ENCODE peak calls at places on chromosomes 6 and 20, in seven cellular contexts. J is breast epithelium, X is aorta, K is spleen, O is left lung, U is cardiac muscle cell, W is WERI-Rb-1. H is an unnamed sample. For H3K27me3, the result is how much of the 10 kb centered on the place peaks cover.

GRCh38 chr20:63097336-63097831 is 90.6 kb upstream of the BHLHE23 start:
- DNase-seq in J (no peak), O (peak), X (peak), K (no peak), U (no peak), W (peak), H (no peak)

GRCh38 chr6:130050230-130050629 is 31.8 kb downstream of the L3MBTL3 start:
- DNase-seq in O (no peak), J (no peak), K (no peak), U (no peak), W (no peak), X (no peak), H (no peak)

GRCh38 chr6:133218831-133219230 is 22.3 kb upstream of the EYA4 start:
- DNase-seq in U (no peak), O (no peak), K (no peak), J (no peak), W (no peak), X (no peak), H (no peak)

GRCh38 chr20:3995749-3996305 is 19.5 kb downstream of the RNF24 start:
- DNase-seq in U (no peak), J (no peak), O (no peak), K (no peak), W (no peak), X (no peak), H (no peak)

GRCh38 chr6:5094327-5094726 is 9.2 kb downstream of the PPP1R3G start:
- DNase-seq in X (no peak), O (no peak), K (no peak), U (peak), J (no peak), W (no peak), H (no peak)

GRCh38 chr6:80182291-80182690 is 75.8 kb downstream of the BCKDHB start:
- DNase-seq in W (no peak), X (no peak), K (no peak), U (peak), O (no peak), J (no peak), H (no peak)

GRCh38 chr6:109183109-109183508 is 87.8 kb downstream of the CEP57L1 start:
- DNase-seq in J (no peak), X (no peak), K (no peak), O (no peak), W (no peak), U (no peak), H (no peak)

GRCh38 chr6:7787137-7787575 is 61.3 kb downstream of the BMP6 start:
- DNase-seq in O (no peak), U (peak), X (no peak), K (no peak), W (no peak), J (peak), H (no peak)

GRCh38 chr6:131966443-131966842 is 15.3 kb upstream of the CCN2 start:
- DNase-seq in O (peak), X (no peak), K (no peak), W (no peak), J (no peak), U (peak), H (no peak)

GRCh38 chr6:42339991-42340401 is 111.7 kb downstream of the TRERF1 start:
- DNase-seq in W (no peak), J (no peak), U (no peak), X (no peak), O (no peak), K (no peak), H (no peak)

GRCh38 chr6:132096245-132096644 is 145.1 kb upstream of the CCN2 start:
- DNase-seq in X (no peak), W (no peak), K (no peak), J (no peak), O (no peak), U (no peak), H (no peak)

GRCh38 chr6:10030942-10031537 is 383.8 kb downstream of the TFAP2A start:
- DNase-seq in W (no peak), K (no peak), X (no peak), O (no peak), U (no peak), J (no peak), H (no peak)

DNA sequence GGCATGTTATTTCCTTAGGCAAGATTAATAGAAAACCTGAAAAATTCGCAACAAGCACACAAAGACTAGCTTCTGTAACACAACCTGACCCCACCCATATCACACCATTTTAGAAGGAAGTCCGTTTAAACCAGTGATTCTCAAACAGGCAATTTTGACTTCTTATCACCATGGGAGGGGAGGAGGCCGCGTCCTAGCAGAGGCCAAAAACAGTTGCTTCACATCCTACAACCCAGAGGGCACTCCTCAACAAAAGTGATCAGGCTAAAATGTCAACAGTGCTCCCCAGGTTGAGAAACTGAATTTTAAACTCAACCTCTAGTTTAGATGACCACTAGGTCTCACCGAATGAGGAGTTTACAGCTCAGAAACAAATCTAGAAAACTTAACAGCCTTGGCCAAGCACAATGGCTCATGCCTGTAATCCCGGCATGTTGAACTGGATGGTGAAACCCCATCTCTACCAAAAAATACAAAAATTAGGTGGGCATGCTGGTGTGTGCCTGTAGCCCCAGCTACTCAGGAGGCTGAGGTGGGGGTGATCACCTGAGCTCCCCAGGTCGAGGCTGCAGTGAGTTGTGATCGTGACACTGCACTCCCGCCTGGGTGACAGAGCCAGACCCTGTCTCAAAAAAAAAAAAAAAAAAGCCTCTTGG is 3.4 kb downstream of the SNX5 start:
- DNase-seq in O (no peak), W (no peak), X (no peak), K (peak), U (peak), J (no peak), H (no peak)
- H3K4me3 ChIP-seq in O (peak), W (no peak), X (no peak), K (peak), U (peak), J (no peak), H (peak)

DNA sequence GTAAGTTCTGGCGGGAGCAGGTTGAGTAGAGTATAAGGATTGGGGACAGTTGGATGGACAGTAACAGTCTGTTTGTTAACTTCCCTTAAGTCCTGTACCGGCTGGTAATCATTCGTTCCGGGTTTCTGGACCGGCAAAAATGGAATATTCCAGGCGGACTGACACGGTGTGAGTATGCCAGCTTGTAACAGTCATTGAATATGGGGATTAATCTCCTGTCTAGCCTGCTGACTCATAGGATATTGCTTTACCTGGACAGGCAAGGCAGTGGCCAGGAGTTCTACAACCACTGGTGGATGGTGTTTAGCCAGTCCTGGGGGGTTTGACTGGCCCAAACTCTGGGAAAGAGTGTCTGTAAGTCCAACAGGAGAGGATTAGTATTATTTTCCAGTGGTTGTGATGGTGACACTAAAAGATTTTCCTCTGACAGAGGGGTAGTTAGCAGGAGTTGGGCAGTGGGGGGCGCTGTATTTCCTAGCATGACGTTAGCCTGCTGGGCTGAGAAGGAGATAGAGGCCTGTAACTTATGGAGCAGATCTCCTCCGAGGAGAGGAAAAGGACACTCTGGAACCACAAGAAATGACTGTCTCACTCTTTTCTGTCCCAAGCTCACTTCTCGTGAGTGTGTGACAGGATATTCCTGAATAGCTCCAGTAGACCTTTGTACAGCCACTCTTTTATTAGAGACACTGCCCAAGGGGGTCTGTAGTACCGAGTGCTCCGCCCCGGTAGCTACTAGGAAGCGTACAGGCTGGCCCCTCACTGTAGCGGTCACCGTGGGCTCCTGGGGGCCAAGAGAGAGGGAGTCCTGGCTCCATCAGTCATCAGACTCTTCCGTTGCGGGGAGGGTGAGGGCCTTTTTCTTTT is 152.2 kb downstream of the TRIM27 start:
- DNase-seq in U (no peak), O (no peak), J (no peak), K (no peak), W (peak), X (no peak), H (no peak)
- H3K27me3 ChIP-seq in U (half or more), O (half or more), J (half or more), K (half or more), W (half or more), X (under half), H (half or more)

GRCh38 chr20:59222982-59223610 is 59.5 kb downstream of the ZNF831 start:
- DNase-seq in J (no peak), U (peak), W (peak), K (no peak), O (no peak), X (no peak), H (no peak)

GRCh38 chr20:59220161-59220560 is 56.5 kb downstream of the ZNF831 start:
- DNase-seq in J (no peak), U (no peak), W (no peak), X (no peak), K (no peak), O (no peak), H (no peak)

GRCh38 chr20:59221881-59222238 is 58.2 kb downstream of the ZNF831 start:
- DNase-seq in W (no peak), O (no peak), X (no peak), J (no peak), K (no peak), U (no peak), H (no peak)

GRCh38 chr20:59222239-59222981 is 58.8 kb downstream of the ZNF831 start:
- DNase-seq in X (peak), O (peak), K (peak), W (peak), J (peak), U (peak), H (peak)

GRCh38 chr20:59221049-59221748 is 57.6 kb downstream of the ZNF831 start:
- DNase-seq in U (peak), J (no peak), X (no peak), K (no peak), O (no peak), W (no peak), H (no peak)
- H3K4me3 ChIP-seq in U (no peak), J (no peak), X (no peak), K (no peak), O (peak), W (no peak), H (no peak)

DNA sequence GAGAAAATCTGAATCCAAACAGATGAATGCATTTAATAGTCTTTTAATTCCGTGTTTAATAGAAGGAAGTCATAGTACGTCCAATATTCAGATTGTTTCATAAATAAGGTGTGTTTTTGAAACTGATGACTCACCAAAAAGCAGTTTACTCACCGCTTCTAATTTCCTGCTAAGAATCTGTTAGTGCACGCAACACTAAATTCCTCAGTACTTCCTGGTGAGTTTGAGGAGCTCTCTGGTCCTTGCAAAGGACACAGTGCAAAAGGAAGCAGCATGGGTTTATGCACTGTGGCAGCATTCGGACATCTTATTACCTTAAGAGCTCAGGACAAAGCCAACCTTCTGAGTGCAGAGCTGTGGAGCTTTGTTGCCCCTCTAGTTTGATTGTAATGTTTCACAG is 2.3 kb upstream of the ADGRF1 start:
- DNase-seq in K (no peak), W (no peak), X (no peak), O (no peak), J (no peak), U (peak), H (no peak)
- H3K27me3 ChIP-seq in K (under half), W (under half), X (under half), O (under half), J (under half), U (under half), H (under half)

DNA sequence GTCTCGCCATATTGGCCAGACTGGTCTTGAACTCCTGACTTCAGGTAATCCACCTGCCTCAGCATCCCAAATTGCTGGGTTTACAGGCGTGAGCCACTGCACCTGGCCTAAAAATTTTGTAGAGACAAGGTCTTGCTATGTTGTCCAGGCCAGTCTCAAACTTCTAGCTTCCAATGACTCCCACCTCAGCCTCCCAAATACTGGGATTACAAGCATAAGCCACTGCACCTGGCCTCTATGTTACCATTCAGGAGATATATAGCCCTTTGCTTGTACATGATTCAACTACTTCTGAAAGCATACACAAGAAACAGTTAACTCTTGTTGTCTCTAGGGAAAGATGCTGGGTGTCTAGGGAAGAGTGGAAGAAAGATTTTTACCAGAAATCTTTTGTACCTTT is 19.0 kb upstream of the NCOA3 start:
- DNase-seq in O (no peak), X (peak), K (no peak), U (no peak), J (no peak), W (no peak), H (no peak)
- H3K4me3 ChIP-seq in O (no peak), X (no peak), K (no peak), U (no peak), J (no peak), W (no peak), H (no peak)

H was measured in tibial artery.